ENCODE peak calls at places on chromosome 22, in six cellular contexts. F is dorsolateral prefrontal cortex, X is WTC11, Y is bronchial epithelial cell, I is cardiac fibroblast, O is fibroblast of the aortic adventitia. G is an unnamed sample.

GRCh38 chr22:41598081-41598480 is 8.4 kb upstream of the PMM1 start:
- DNase-seq in I (peak), Y (peak), X (no peak), F (no peak), O (peak), G (no peak)

GRCh38 chr22:22938672-22939536 is 51.3 kb downstream of the IGLL5 start:
- DNase-seq in I (no peak), F (no peak), Y (no peak), X (no peak), O (no peak), G (no peak)

GRCh38 chr22:34914871-34915270 is 151.1 kb upstream of the ISX start:
- DNase-seq in O (no peak), F (no peak), I (no peak), X (no peak), Y (no peak), G (no peak)

GRCh38 chr22:48488149-48488551 is 1339.5 kb downstream of the BRD1 start:
- DNase-seq in Y (no peak), O (no peak), X (no peak), F (no peak), I (no peak), G (no peak)

GRCh38 chr22:30335236-30335635 is 8.5 kb upstream of the TBC1D10A start:
- DNase-seq in I (no peak), O (no peak), F (no peak), Y (no peak), X (no peak), G (no peak)

GRCh38 chr22:32205974-32206773 is 1.3 kb upstream of the RFPL2 start:
- DNase-seq in O (no peak), I (no peak), F (no peak), Y (no peak), X (peak), G (no peak)

GRCh38 chr22:30891443-30891755 is 77.2 kb downstream of the MORC2 start:
- DNase-seq in I (no peak), O (no peak), X (no peak), F (no peak), Y (no peak), G (no peak)

GRCh38 chr22:50153056-50153755 is 17.3 kb upstream of the PANX2 start:
- DNase-seq in X (no peak), F (no peak), I (no peak), O (no peak), Y (no peak), G (no peak)

GRCh38 chr22:20264614-20265452 is 3.3 kb downstream of the RTN4R start:
- DNase-seq in F (no peak), Y (no peak), O (no peak), I (no peak), X (no peak), G (no peak)

GRCh38 chr22:23075525-23076216 is 5.4 kb downstream of the GNAZ start:
- DNase-seq in Y (no peak), X (no peak), F (no peak), I (no peak), O (no peak), G (no peak)

GRCh38 chr22:39535831-39536449 is 3.4 kb upstream of the RPS19BP1 start:
- DNase-seq in O (no peak), X (no peak), F (no peak), Y (no peak), I (no peak), G (no peak)

GRCh38 chr22:26259510-26259909 is 90.2 kb downstream of the SEZ6L start:
- DNase-seq in X (peak), I (peak), Y (peak), O (no peak), F (no peak), G (no peak)

GRCh38 chr22:37043828-37044538 is 7.6 kb upstream of the KCTD17 start:
- DNase-seq in I (peak), O (peak), F (no peak), Y (peak), X (peak), G (peak)

DNA sequence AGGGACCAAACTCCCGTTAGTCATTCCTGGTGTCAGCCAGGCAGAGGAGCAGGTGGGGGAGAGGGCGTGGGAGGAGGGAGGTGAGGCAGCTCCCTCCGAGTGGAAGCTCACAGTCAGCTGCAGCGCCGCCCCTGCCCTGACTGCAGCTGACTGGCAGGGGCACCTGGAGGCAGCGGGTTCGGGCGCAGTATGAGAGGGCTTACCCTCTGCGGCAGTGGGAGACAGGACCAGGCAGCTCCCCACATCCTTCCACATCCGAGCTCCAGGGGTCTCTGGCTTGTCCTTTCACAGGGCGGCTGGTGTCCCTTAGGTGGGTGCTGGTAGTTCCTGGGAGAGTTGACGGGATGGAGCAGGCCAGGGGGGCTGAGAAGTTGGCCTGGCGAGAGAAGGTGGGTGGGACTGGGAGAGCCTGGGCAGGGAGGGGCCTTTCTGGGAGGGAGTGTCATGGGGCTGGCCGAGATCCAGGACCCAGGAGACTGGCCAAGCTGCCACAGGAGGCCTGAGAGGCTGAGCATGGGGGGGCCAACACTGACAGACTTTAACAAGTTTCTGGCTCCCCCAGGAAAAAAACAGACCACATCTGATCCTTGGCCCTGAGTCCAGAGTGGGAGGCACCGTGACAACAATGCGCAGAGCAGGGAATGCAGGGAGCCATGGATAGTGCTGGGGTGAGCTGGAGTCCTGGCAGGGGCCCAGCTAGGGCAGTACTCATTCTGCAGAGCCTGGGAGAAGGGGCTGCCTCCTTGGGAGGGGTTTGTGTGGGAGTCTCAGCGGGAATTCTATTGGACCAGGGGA is 4.9 kb downstream of the ADORA2A start:
- DNase-seq in X (no peak), I (peak), O (peak), F (no peak), Y (peak), G (no peak)
- TF ChIP-seq CTCF in X (no peak), I (no peak), O (no peak), F (no peak), Y (peak), G (no peak)

GRCh38 chr22:21665047-21665851 is 563 bp upstream of the PPIL2 start:
- DNase-seq in F (no peak), I (no peak), Y (no peak), X (no peak), O (no peak), G (no peak)

GRCh38 chr22:21673534-21674321 is 7.9 kb downstream of the PPIL2 start:
- DNase-seq in O (no peak), F (no peak), X (no peak), I (no peak), Y (no peak), G (no peak)

GRCh38 chr22:21666786-21667185 is 974 bp downstream of the PPIL2 start:
- DNase-seq in I (no peak), O (no peak), X (no peak), F (no peak), Y (no peak), G (no peak)

GRCh38 chr22:21672107-21672629 is 6.4 kb downstream of the PPIL2 start:
- DNase-seq in Y (no peak), O (no peak), F (no peak), I (no peak), X (no peak), G (no peak)

GRCh38 chr22:21669026-21669425 is 3.2 kb downstream of the PPIL2 start:
- DNase-seq in F (no peak), O (no peak), X (no peak), I (no peak), Y (peak), G (no peak)
- TF ChIP-seq CTCF in F (no peak), O (no peak), X (no peak), I (no peak), Y (no peak), G (no peak)

DNA sequence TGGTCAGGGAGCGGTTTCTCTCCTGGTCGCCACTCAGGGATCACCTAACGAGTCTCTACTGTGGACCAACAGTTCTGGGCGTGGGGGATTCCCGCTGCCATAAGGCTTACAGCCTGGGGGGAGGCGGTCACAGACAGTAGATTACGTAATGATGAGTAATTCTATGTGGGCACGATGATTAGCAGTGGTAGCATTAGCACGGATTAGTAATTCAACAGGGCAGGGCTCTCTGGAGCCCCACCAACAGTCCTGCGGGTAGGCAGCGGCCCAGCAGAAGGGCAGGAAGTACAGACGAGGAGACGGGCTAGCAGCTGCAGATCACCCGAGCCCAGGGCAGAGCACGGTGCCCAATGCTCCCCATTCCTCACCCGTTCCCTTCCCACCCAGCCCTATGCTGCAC is 3.6 kb downstream of the SHISAL1 start:
- DNase-seq in I (peak), F (no peak), X (no peak), O (peak), Y (peak), G (no peak)
- TF ChIP-seq CTCF in I (no peak), F (no peak), X (no peak), O (no peak), Y (no peak), G (no peak)

GRCh38 chr22:17920992-17921650 is 103.2 kb downstream of the MICAL3 start:
- DNase-seq in X (no peak), O (peak), Y (no peak), I (peak), F (no peak), G (no peak)

GRCh38 chr22:17919276-17920144 is 104.9 kb downstream of the MICAL3 start:
- DNase-seq in O (no peak), X (no peak), I (no peak), Y (no peak), F (no peak), G (no peak)

GRCh38 chr22:17921871-17922821 is 102.2 kb downstream of the MICAL3 start:
- DNase-seq in Y (peak), I (no peak), X (peak), O (no peak), F (no peak), G (no peak)

GRCh38 chr22:17918840-17919239 is 105.5 kb downstream of the MICAL3 start:
- DNase-seq in Y (no peak), O (no peak), F (no peak), X (no peak), I (no peak), G (no peak)

GRCh38 chr22:17920145-17920605 is 104.2 kb downstream of the MICAL3 start:
- DNase-seq in X (peak), O (peak), Y (peak), I (peak), F (peak), G (no peak)
- TF ChIP-seq CTCF in X (no peak), O (no peak), Y (no peak), I (no peak), F (no peak), G (no peak)

DNA sequence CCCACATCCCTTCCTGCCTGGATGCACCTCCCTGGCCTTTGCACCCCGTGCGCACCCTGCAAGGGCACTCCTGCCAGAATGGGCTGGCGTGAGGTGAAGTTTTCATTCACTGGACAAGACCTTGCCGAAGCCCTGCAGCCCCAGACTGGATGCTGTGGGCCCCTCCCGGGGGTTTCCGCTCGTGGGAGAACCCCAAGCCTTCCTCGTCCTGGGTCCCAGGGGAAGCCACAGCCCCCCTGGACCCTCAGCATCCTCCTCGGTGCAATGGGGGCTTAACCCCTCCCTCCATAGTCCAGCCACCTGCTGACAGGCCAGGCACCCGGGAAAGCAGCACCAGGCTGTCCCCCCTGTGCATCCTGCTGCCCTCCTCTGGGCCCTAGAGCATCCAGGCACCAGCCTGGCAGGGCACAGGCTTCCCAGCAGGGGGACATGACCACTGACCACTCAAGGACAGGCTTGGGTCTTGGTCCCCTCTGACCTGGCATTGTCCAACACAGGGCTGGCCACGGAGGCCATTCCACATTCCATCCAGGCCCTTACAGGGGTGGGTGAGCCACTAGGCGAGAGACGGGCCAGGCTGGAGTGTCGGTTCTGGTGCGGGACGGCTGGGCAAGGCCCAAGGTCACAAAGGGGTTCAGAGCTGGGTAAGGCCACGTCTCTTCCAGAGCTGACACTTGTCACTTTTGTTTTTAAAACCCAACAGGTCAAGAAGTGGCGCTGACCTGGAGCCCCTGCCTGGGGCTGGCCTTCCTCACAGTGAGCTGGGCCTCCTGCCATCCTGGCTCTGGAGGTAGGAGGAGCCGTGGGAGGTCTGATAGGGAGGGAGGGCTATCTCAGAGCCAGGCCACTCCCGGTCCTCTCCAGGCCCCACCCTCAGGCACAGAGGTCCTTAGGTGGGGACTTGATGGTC is 41.5 kb upstream of the PPARA start:
- DNase-seq in F (no peak), O (peak), X (no peak), Y (peak), I (peak), G (no peak)
- TF ChIP-seq CTCF in F (no peak), O (peak), X (no peak), Y (no peak), I (no peak), G (no peak)

DNA sequence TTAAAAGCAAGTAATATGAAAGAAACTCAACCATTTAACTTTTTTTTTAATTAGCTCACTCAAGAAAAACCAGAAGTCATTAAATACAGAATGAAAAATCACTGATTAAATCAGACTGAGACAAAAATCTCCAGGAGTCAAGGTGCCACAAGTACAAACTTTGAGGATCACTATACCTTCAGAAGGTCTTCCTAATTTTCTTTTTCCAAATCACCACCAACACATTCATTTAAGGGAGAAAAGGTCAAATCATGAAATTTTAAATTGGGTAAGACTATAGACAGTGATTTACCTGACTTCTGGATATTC is 32.3 kb downstream of the PITPNB start:
- DNase-seq in X (no peak), O (no peak), Y (no peak), F (no peak), I (no peak), G (no peak)
- TF ChIP-seq CTCF in X (no peak), O (no peak), Y (no peak), F (no peak), I (no peak), G (no peak)

DNA sequence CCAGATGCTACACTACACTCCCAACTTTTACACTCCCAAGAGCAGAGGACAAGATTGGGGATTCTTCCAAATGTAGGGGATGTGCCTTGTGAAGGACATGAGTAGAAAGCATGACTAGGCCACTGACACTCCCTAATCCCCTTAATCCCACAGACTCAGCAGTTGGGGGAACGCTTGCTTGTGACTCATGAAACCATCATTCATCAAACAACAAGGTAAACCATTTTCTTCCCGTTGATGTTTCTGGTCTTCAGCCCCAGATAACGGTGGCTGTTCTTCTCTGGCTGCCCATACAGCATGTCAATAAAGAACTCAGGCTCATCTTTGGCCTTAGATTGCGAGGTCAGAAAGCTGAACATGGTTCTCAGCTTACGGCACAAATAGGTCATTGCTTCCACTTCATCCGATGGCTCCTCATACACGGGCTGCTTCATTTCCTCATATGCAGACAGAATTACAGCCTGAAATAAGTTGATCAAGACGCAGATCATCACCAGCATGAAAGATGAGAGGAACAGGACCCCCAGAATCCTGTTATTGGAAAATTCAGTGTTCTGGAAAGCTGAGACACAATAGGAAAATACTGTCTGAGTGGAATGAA is 6.4 kb upstream of the CDPF1 start:
- DNase-seq in O (no peak), F (no peak), Y (peak), X (no peak), I (no peak), G (no peak)
- TF ChIP-seq CTCF in O (no peak), F (no peak), Y (no peak), X (no peak), I (no peak), G (no peak)

GRCh38 chr22:29156507-29156906 is 49.2 kb upstream of the EMID1 start:
- DNase-seq in O (no peak), F (no peak), X (peak), Y (no peak), I (no peak), G (peak)
- TF ChIP-seq CTCF in O (no peak), F (no peak), X (no peak), Y (no peak), I (peak), G (peak)

DNA sequence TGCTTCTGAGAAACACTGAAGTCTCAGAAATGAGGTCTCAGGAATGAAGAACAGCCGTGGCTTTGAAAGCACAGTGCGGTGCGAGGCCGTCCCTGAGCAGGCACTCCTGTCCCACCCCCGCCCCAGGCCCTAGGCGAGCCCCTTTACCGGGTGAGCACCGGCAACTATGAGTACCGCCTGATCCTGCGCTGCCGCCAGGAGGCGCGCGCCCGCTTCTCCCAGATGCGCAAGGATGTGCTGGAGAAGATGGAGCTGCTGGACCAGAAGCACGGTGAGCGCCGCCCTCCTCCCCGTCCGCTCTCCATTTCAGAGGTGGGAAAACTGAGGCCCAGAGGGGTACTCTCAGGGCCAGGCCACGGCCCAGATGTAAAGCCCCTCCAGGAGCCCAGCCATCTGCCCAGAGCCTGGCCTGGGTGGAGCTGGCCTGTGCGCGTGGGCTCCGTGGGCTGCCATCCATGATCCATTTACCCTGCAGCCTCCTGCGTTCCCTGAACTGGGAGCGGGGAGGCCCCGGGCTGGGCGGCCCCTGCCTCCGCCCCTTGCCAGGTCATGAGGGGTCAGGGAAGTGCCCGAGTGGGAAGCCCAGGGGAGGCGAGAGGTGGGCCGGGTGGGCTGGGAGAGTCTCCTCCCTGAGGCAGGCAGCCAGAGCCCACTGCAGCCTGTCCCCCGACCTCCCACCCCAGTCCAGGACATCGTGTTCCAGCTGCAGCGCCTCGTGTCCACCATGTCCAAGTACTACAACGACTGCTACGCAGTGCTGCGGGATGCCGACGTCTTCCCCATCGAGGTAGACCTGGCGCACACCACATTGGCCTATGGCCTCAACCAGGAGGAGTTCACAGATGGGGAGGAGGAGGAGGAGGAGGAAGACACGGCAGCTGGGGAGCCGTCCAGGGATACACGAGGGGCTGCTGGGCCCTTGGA is 9.5 kb downstream of the SLC16A8 start:
- DNase-seq in X (peak), I (peak), O (peak), Y (no peak), F (no peak), G (no peak)
- TF ChIP-seq CTCF in X (peak), I (peak), O (peak), Y (no peak), F (peak), G (no peak)